ENCODE peak calls at places on chromosome 2, in ten cellular contexts. F, V, W, A, P, H, S, Z, L and U are unnamed samples.

GRCh38 chr2:118224144-118224887 is 136.0 kb downstream of the INSIG2 start:
- DNase-seq in F (peak; percentile 56), V (peak; percentile 11), W (peak; percentile 86), A (no peak), P (no peak), H (no peak), S (peak; percentile 25), Z (no peak), L (no peak), U (peak; percentile 14)

GRCh38 chr2:222774941-222775340 is 85.9 kb upstream of the ACSL3 start:
- DNase-seq in F (no peak), V (no peak), W (no peak), A (no peak), P (peak; percentile 98), H (no peak), S (no peak), Z (no peak), L (peak; percentile 42), U (no peak)

GRCh38 chr2:154912215-154912614 is 213.7 kb downstream of the KCNJ3 start:
- DNase-seq in F (no peak), V (no peak), W (no peak), A (no peak), P (no peak), H (no peak), S (no peak), Z (no peak), L (no peak), U (no peak)

GRCh38 chr2:31401580-31401979 is 13.0 kb downstream of the XDH start:
- DNase-seq in F (peak; percentile 60), V (no peak), W (no peak), A (no peak), P (peak; percentile 99), H (no peak), S (no peak), Z (no peak), L (no peak), U (no peak)

GRCh38 chr2:118006861-118007260 is 7.0 kb downstream of the CCDC93 start:
- DNase-seq in F (no peak), V (no peak), W (no peak), A (no peak), P (no peak), H (no peak), S (no peak), Z (no peak), L (no peak), U (no peak)

GRCh38 chr2:32564417-32565035 is 63.3 kb upstream of the TTC27 start:
- DNase-seq in F (no peak), V (no peak), W (no peak), A (no peak), P (no peak), H (no peak), S (no peak), Z (no peak), L (no peak), U (no peak)

GRCh38 chr2:161243873-161244272 is 64.4 kb upstream of the PSMD14 start:
- DNase-seq in F (no peak), V (no peak), W (no peak), A (no peak), P (no peak), H (no peak), S (peak; percentile 7), Z (no peak), L (no peak), U (no peak)

GRCh38 chr2:28951910-28952805 is 28.9 kb upstream of the TOGARAM2 start:
- DNase-seq in F (no peak), V (no peak), W (no peak), A (no peak), P (no peak), H (no peak), S (no peak), Z (no peak), L (no peak), U (peak; percentile 46)

GRCh38 chr2:190887089-190887488 is 6.5 kb downstream of the GLS start:
- DNase-seq in F (no peak), V (no peak), W (no peak), A (no peak), P (peak; percentile 62), H (no peak), S (no peak), Z (no peak), L (no peak), U (no peak)

GRCh38 chr2:190891370-190891769 is 10.7 kb downstream of the GLS start:
- DNase-seq in F (no peak), V (no peak), W (no peak), A (no peak), P (no peak), H (no peak), S (no peak), Z (no peak), L (no peak), U (no peak)

GRCh38 chr2:190891913-190892312 is 11.3 kb downstream of the GLS start:
- DNase-seq in F (no peak), V (no peak), W (no peak), A (no peak), P (no peak), H (no peak), S (no peak), Z (no peak), L (no peak), U (no peak)

GRCh38 chr2:190889175-190889943 is 8.7 kb downstream of the GLS start:
- DNase-seq in F (no peak), V (no peak), W (no peak), A (no peak), P (no peak), H (no peak), S (no peak), Z (no peak), L (no peak), U (no peak)

GRCh38 chr2:190888449-190888848 is 7.8 kb downstream of the GLS start:
- DNase-seq in F (no peak), V (no peak), W (no peak), A (no peak), P (no peak), H (no peak), S (no peak), Z (no peak), L (no peak), U (no peak)
- H3K4me1 ChIP-seq in F (no peaks in the 10 kb centered on the region), V (peaks cover 86% of the 10 kb centered on the region), W (peaks cover 100% of the 10 kb centered on the region), A (peaks cover 44% of the 10 kb centered on the region), P (peaks cover 50% of the 10 kb centered on the region), H (peaks cover 98% of the 10 kb centered on the region), S (peaks cover 78% of the 10 kb centered on the region), Z (no peaks in the 10 kb centered on the region), L (peaks cover 11% of the 10 kb centered on the region), U (peaks cover 73% of the 10 kb centered on the region)

DNA sequence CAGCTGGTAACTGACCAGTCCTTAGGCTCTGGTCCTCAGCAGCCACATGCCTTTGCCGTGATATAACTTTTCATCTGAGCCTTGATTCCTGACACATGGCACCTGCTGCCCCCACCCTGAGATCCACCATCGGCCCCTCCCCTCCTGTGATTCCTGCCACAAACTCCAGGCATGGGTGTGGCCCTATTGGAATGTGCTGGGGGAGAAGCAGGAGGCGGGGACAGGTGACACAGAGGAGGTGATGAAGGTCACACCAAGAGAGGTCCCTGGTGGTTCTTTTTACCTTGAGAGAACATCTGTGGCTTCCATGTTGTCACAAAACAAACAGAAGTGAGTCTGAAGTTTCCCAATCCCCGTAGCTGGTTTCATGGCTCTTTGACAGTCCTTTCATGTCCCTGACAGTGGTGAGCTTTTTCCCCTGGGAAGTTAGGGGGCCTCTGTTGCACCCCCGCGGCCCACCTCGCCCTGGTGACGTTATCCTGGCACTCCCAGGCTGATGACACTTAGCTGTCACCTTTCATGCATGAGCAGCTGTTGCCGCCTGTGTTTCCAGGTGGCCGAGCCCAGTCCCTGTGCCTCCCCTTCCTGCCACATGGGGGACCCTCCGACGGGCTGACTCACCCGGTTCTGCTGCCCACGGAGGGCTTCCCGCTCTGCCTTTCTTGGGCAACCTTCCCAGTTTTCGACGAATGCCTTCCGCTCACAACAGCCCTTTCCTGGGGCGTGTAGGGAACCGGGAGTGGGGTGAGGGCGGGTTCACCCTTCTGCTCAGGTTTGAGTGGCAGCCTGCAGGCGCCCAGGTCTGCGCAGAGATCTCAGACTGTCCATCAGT is 66.3 kb upstream of the GLI2 start:
- DNase-seq in F (peak; percentile 77), V (no peak), W (no peak), A (no peak), P (peak; percentile 90), H (no peak), S (no peak), Z (peak; percentile 36), L (peak; percentile 59), U (peak; percentile 36)
- TF ChIP-seq CTCF in F (peak; percentile 75), V (no peak), W (no peak), A (no peak), P (peak; percentile 76), H (no peak), S (no peak), Z (peak; percentile 30), L (peak; percentile 52), U (peak; percentile 33)

GRCh38 chr2:74001781-74002514 is 17.2 kb downstream of the TET3 start:
- DNase-seq in F (peak; percentile 45), V (no peak), W (peak; percentile 72), A (peak; percentile 62), P (no peak), H (no peak), S (no peak), Z (no peak), L (no peak), U (no peak)
- H3K4me1 ChIP-seq in F (peaks cover 4% of the 10 kb centered on the region), V (peaks cover 34% of the 10 kb centered on the region), W (peaks cover 89% of the 10 kb centered on the region), A (peaks cover 56% of the 10 kb centered on the region), P (peaks cover 13% of the 10 kb centered on the region), H (peaks cover 32% of the 10 kb centered on the region), S (peaks cover 44% of the 10 kb centered on the region), Z (peaks cover 47% of the 10 kb centered on the region), L (peaks cover 24% of the 10 kb centered on the region), U (peaks cover 21% of the 10 kb centered on the region)

GRCh38 chr2:85649201-85650190 is 18.5 kb downstream of the SFTPB start:
- DNase-seq in F (no peak), V (no peak), W (no peak), A (no peak), P (peak; percentile 89), H (no peak), S (no peak), Z (no peak), L (no peak), U (no peak)

GRCh38 chr2:85647823-85648526 is 20.0 kb downstream of the SFTPB start:
- DNase-seq in F (no peak), V (no peak), W (no peak), A (no peak), P (no peak), H (no peak), S (no peak), Z (no peak), L (no peak), U (no peak)

GRCh38 chr2:85651097-85651496 is 16.9 kb downstream of the SFTPB start:
- DNase-seq in F (no peak), V (no peak), W (no peak), A (no peak), P (no peak), H (no peak), S (no peak), Z (no peak), L (no peak), U (no peak)

GRCh38 chr2:85650456-85650855 is 17.5 kb downstream of the SFTPB start:
- DNase-seq in F (no peak), V (no peak), W (no peak), A (no peak), P (no peak), H (no peak), S (no peak), Z (no peak), L (no peak), U (no peak)

DNA sequence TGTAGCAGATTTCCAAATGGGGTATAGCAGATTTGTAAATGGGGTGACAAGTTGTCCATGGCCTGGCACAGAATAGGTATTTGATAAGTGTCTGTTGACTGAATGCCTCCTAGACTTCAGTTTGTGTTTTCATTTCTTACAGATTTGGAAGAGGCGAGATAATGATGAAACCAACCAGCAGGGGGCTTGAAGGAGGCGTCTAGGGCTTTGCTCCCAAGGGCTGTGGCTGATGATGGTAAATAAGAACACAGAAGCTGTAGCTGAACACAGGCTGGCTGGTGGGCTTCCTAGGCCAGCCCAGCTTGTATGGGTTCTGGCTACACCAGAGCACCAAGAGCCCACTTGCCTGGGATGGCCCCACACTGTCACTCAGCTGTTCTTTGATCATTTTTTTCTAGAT is 19.4 kb downstream of the SFTPB start:
- DNase-seq in F (no peak), V (no peak), W (no peak), A (no peak), P (peak; percentile 36), H (no peak), S (no peak), Z (peak; percentile 63), L (peak; percentile 33), U (no peak)
- TF ChIP-seq CTCF in F (peak; percentile 52), V (peak; percentile 23), W (no peak), A (peak; percentile 14), P (peak; percentile 67), H (peak; percentile 11), S (no peak), Z (peak; percentile 49), L (peak; percentile 44), U (peak; percentile 17)